ENCODE peak calls at places on chromosome 1, in four cellular contexts. N, E, P and C are unnamed samples.

GRCh38 chr1:230288641-230289349 is 137.3 kb downstream of the PGBD5 start:
- DNase-seq in N (no peak), E (peak; percentile 15), P (no peak), C (peak; percentile 11)

GRCh38 chr1:212608956-212609700 is 567 bp downstream of the ATF3 start:
- DNase-seq in P (peak; percentile 73), E (peak; percentile 68), N (peak; percentile 67), C (peak; percentile 36)

GRCh38 chr1:151309851-151310323 is 17.3 kb downstream of the PI4KB start:
- DNase-seq in E (peak; percentile 31), N (peak; percentile 80), P (no peak), C (no peak)

GRCh38 chr1:239586128-239586527 is 199.8 kb downstream of the CHRM3 start:
- DNase-seq in N (no peak), P (no peak), E (no peak), C (no peak)

GRCh38 chr1:38964140-38964548 is 22.5 kb upstream of the RHBDL2 start:
- DNase-seq in N (no peak), P (no peak), E (no peak), C (peak; percentile 38)

GRCh38 chr1:15296602-15297321 is 49.7 kb downstream of the FHAD1 start:
- DNase-seq in N (no peak), P (no peak), E (peak; percentile 6), C (no peak)

GRCh38 chr1:189986521-189986920 is 491.1 kb downstream of the BRINP3 start:
- DNase-seq in E (no peak), P (no peak), N (no peak), C (no peak)

GRCh38 chr1:53544731-53545515 is 85.7 kb downstream of the DMRTB1 start:
- DNase-seq in P (no peak), E (no peak), N (no peak), C (no peak)

GRCh38 chr1:40818264-40818961 is 34.8 kb downstream of the KCNQ4 start:
- DNase-seq in E (peak; percentile 66), P (peak; percentile 88), N (peak; percentile 80), C (no peak)

GRCh38 chr1:232890340-232890953 is 60.0 kb upstream of the NTPCR start:
- DNase-seq in P (no peak), N (no peak), E (no peak), C (no peak)

GRCh38 chr1:39940253-39940652 is 14.7 kb upstream of the MFSD2A start:
- DNase-seq in E (no peak), N (no peak), P (no peak), C (no peak)

GRCh38 chr1:109357673-109358072 is 40.0 kb downstream of the SORT1 start:
- DNase-seq in N (peak; percentile 30), E (peak; percentile 11), P (no peak), C (no peak)

GRCh38 chr1:224054611-224055010 is 59.3 kb upstream of the FBXO28 start:
- DNase-seq in E (no peak), N (no peak), P (no peak), C (no peak)